ENCODE peak calls at places on chromosomes 11 and 22, in eight cellular contexts. One of them, this sample, is unnamed.
A peak's percentile ranks its signal among the peaks of the same experiment; 100 is the strongest.

GRCh38 chr22:44917372-44918165 is 92.2 kb downstream of the PHF21B start:
- DNase-seq in HCT116: no peak
- DNase-seq in stomach: no peak
- DNase-seq in IMR-90: no peak
- DNase-seq in uterus: no peak
- DNase-seq in gastrocnemius medialis: no peak
- DNase-seq in body of pancreas: no peak
- DNase-seq in adrenal gland: no peak
- DNase-seq in this sample: no peak

GRCh38 chr22:38824587-38824986 is 19.2 kb downstream of the NPTXR start:
- DNase-seq in HCT116: no peak
- DNase-seq in stomach: peak; percentile 44
- DNase-seq in IMR-90: peak; percentile 75
- DNase-seq in uterus: no peak
- DNase-seq in gastrocnemius medialis: no peak
- DNase-seq in body of pancreas: peak; percentile 52
- DNase-seq in adrenal gland: peak; percentile 67
- DNase-seq in this sample: no peak

GRCh38 chr11:132941024-132941646 is 591.2 kb downstream of the OPCML start:
- DNase-seq in HCT116: no peak
- DNase-seq in stomach: no peak
- DNase-seq in IMR-90: peak; percentile 43
- DNase-seq in uterus: no peak
- DNase-seq in gastrocnemius medialis: no peak
- DNase-seq in body of pancreas: no peak
- DNase-seq in adrenal gland: no peak
- DNase-seq in this sample: no peak

GRCh38 chr22:20652582-20652981 is 121.3 kb upstream of the SERPIND1 start:
- DNase-seq in HCT116: no peak
- DNase-seq in stomach: no peak
- DNase-seq in IMR-90: no peak
- DNase-seq in uterus: no peak
- DNase-seq in gastrocnemius medialis: no peak
- DNase-seq in body of pancreas: no peak
- DNase-seq in adrenal gland: no peak
- DNase-seq in this sample: no peak

GRCh38 chr22:42336527-42337227 is 66.2 kb upstream of the TCF20 start:
- DNase-seq in HCT116: no peak
- DNase-seq in stomach: no peak
- DNase-seq in IMR-90: no peak
- DNase-seq in uterus: no peak
- DNase-seq in gastrocnemius medialis: no peak
- DNase-seq in body of pancreas: no peak
- DNase-seq in adrenal gland: no peak
- DNase-seq in this sample: no peak

GRCh38 chr22:30694638-30695350 is at the start of gene OSBP2:
- DNase-seq in HCT116: no peak
- DNase-seq in stomach: peak; percentile 57
- DNase-seq in IMR-90: no peak
- DNase-seq in uterus: peak; percentile 23
- DNase-seq in gastrocnemius medialis: no peak
- DNase-seq in body of pancreas: peak; percentile 52
- DNase-seq in adrenal gland: peak; percentile 57
- DNase-seq in this sample: peak; percentile 24

GRCh38 chr22:32204211-32204855 is 540 bp downstream of the RFPL2 start:
- DNase-seq in HCT116: no peak
- DNase-seq in stomach: no peak
- DNase-seq in IMR-90: no peak
- DNase-seq in uterus: no peak
- DNase-seq in gastrocnemius medialis: no peak
- DNase-seq in body of pancreas: peak; percentile 47
- DNase-seq in adrenal gland: no peak
- DNase-seq in this sample: no peak

GRCh38 chr11:19659529-19659928 is 53.1 kb upstream of the NAV2 start:
- DNase-seq in HCT116: no peak
- DNase-seq in stomach: no peak
- DNase-seq in IMR-90: no peak
- DNase-seq in uterus: no peak
- DNase-seq in gastrocnemius medialis: no peak
- DNase-seq in body of pancreas: no peak
- DNase-seq in adrenal gland: no peak
- DNase-seq in this sample: no peak

GRCh38 chr11:58024601-58025091 is 965 bp downstream of the OR9Q1 start:
- DNase-seq in HCT116: no peak
- DNase-seq in stomach: peak; percentile 54
- DNase-seq in IMR-90: peak; percentile 60
- DNase-seq in uterus: peak; percentile 75
- DNase-seq in gastrocnemius medialis: peak; percentile 48
- DNase-seq in body of pancreas: peak; percentile 73
- DNase-seq in adrenal gland: peak; percentile 68
- DNase-seq in this sample: peak; percentile 79

GRCh38 chr11:126440792-126441514 is 85.5 kb downstream of the ST3GAL4 start:
- DNase-seq in HCT116: peak; percentile 43
- DNase-seq in stomach: peak; percentile 83
- DNase-seq in IMR-90: peak; percentile 59
- DNase-seq in uterus: peak; percentile 84
- DNase-seq in gastrocnemius medialis: peak; percentile 46
- DNase-seq in body of pancreas: peak; percentile 79
- DNase-seq in adrenal gland: peak; percentile 76
- DNase-seq in this sample: peak; percentile 59

GRCh38 chr22:23539135-23539838 is 40.8 kb downstream of the IGLL1 start:
- DNase-seq in HCT116: peak; percentile 81
- DNase-seq in stomach: peak; percentile 83
- DNase-seq in IMR-90: peak; percentile 69
- DNase-seq in uterus: peak; percentile 72
- DNase-seq in gastrocnemius medialis: peak; percentile 45
- DNase-seq in body of pancreas: peak; percentile 85
- DNase-seq in adrenal gland: peak; percentile 79
- DNase-seq in this sample: peak; percentile 88

GRCh38 chr11:36427876-36428275 is 82.2 kb downstream of the TRAF6 start:
- DNase-seq in HCT116: no peak
- DNase-seq in stomach: no peak
- DNase-seq in IMR-90: no peak
- DNase-seq in uterus: no peak
- DNase-seq in gastrocnemius medialis: no peak
- DNase-seq in body of pancreas: no peak
- DNase-seq in adrenal gland: no peak
- DNase-seq in this sample: no peak

GRCh38 chr22:43236401-43237166 is 49.6 kb upstream of the TTLL12 start:
- DNase-seq in HCT116: no peak
- DNase-seq in stomach: peak; percentile 66
- DNase-seq in IMR-90: no peak
- DNase-seq in uterus: no peak
- DNase-seq in gastrocnemius medialis: no peak
- DNase-seq in body of pancreas: peak; percentile 70
- DNase-seq in adrenal gland: peak; percentile 93
- DNase-seq in this sample: no peak

GRCh38 chr11:14179126-14179820 is 179.7 kb downstream of the RRAS2 start:
- DNase-seq in HCT116: no peak
- DNase-seq in stomach: no peak
- DNase-seq in IMR-90: peak; percentile 22
- DNase-seq in uterus: peak; percentile 18
- DNase-seq in gastrocnemius medialis: no peak
- DNase-seq in body of pancreas: no peak
- DNase-seq in adrenal gland: peak; percentile 13
- DNase-seq in this sample: no peak

GRCh38 chr22:19530751-19531150 is 6.5 kb upstream of the CLDN5 start:
- DNase-seq in HCT116: no peak
- DNase-seq in stomach: no peak
- DNase-seq in IMR-90: no peak
- DNase-seq in uterus: no peak
- DNase-seq in gastrocnemius medialis: no peak
- DNase-seq in body of pancreas: no peak
- DNase-seq in adrenal gland: no peak
- DNase-seq in this sample: no peak

GRCh38 chr11:34192481-34193401 is 87.3 kb downstream of the NAT10 start:
- DNase-seq in HCT116: peak; percentile 60
- DNase-seq in stomach: peak; percentile 45
- DNase-seq in IMR-90: peak; percentile 93
- DNase-seq in uterus: peak; percentile 85
- DNase-seq in gastrocnemius medialis: peak; percentile 37
- DNase-seq in body of pancreas: peak; percentile 60
- DNase-seq in adrenal gland: peak; percentile 85
- DNase-seq in this sample: peak; percentile 38

GRCh38 chr11:89182773-89183172 is 5.1 kb downstream of the TYR start:
- DNase-seq in HCT116: no peak
- DNase-seq in stomach: no peak
- DNase-seq in IMR-90: peak; percentile 53
- DNase-seq in uterus: no peak
- DNase-seq in gastrocnemius medialis: no peak
- DNase-seq in body of pancreas: no peak
- DNase-seq in adrenal gland: no peak
- DNase-seq in this sample: no peak

GRCh38 chr22:17984114-17984513 is 40.2 kb downstream of the MICAL3 start:
- DNase-seq in HCT116: no peak
- DNase-seq in stomach: no peak
- DNase-seq in IMR-90: no peak
- DNase-seq in uterus: no peak
- DNase-seq in gastrocnemius medialis: no peak
- DNase-seq in body of pancreas: no peak
- DNase-seq in adrenal gland: no peak
- DNase-seq in this sample: no peak

GRCh38 chr22:23537421-23537820 is 42.7 kb downstream of the IGLL1 start:
- DNase-seq in HCT116: no peak
- DNase-seq in stomach: no peak
- DNase-seq in IMR-90: no peak
- DNase-seq in uterus: no peak
- DNase-seq in gastrocnemius medialis: no peak
- DNase-seq in body of pancreas: no peak
- DNase-seq in adrenal gland: no peak
- DNase-seq in this sample: no peak

DNA sequence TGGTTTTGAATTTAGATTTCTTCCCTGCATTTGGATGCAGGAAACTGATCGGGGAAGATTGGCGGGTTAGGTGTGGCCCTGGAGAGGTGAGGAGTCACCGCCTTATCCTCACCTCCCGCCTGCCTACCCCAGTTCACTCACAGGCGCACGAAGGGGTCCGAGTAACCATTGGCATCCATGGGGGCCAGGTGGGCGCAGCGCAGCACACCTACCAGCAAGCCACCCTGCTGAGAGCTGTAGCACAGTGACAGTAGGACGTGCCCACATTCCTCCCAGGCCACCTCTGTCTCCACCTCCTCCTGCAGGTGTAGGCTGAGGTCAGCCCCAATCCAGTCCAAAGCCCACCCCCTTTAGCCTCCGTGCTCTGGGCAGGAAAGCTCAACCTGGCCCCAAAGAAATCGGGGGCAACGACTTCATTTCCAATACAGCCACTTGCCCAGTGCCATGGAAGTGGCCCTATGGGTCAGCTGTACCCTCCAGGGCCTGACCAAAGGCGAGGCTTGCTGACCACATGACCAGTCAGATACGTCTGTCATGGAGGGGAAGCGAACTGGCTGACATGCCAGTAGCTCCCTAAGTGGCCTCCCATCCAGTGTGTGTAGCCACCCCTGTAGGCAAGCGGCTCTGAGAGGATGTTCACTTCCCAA is 6.7 kb downstream of the NDUFV1 start:
- DNase-seq in HCT116: no peak
- DNase-seq in stomach: no peak
- DNase-seq in IMR-90: no peak
- DNase-seq in uterus: no peak
- DNase-seq in gastrocnemius medialis: no peak
- DNase-seq in body of pancreas: no peak
- DNase-seq in adrenal gland: no peak
- DNase-seq in this sample: no peak
- TF ChIP-seq POLR2A in HCT116: no peak
- TF ChIP-seq POLR2A in stomach: no peak
- TF ChIP-seq POLR2A in IMR-90: no peak
- TF ChIP-seq POLR2A in uterus: no peak
- TF ChIP-seq POLR2A in gastrocnemius medialis: no peak
- TF ChIP-seq POLR2A in body of pancreas: no peak
- TF ChIP-seq POLR2A in adrenal gland: no peak
- TF ChIP-seq POLR2A in this sample: no peak

GRCh38 chr11:56700242-56700918 is 1.5 kb downstream of the OR9G1 start:
- DNase-seq in HCT116: no peak
- DNase-seq in stomach: no peak
- DNase-seq in IMR-90: no peak
- DNase-seq in uterus: no peak
- DNase-seq in gastrocnemius medialis: no peak
- DNase-seq in body of pancreas: no peak
- DNase-seq in adrenal gland: no peak
- DNase-seq in this sample: no peak

GRCh38 chr11:56693428-56693827 is 5.5 kb upstream of the OR9G1 start:
- DNase-seq in HCT116: no peak
- DNase-seq in stomach: no peak
- DNase-seq in IMR-90: no peak
- DNase-seq in uterus: no peak
- DNase-seq in gastrocnemius medialis: no peak
- DNase-seq in body of pancreas: no peak
- DNase-seq in adrenal gland: no peak
- DNase-seq in this sample: no peak

GRCh38 chr11:56700919-56701485 is 2.1 kb downstream of the OR9G1 start:
- DNase-seq in HCT116: no peak
- DNase-seq in stomach: no peak
- DNase-seq in IMR-90: no peak
- DNase-seq in uterus: no peak
- DNase-seq in gastrocnemius medialis: no peak
- DNase-seq in body of pancreas: no peak
- DNase-seq in adrenal gland: no peak
- DNase-seq in this sample: no peak

DNA sequence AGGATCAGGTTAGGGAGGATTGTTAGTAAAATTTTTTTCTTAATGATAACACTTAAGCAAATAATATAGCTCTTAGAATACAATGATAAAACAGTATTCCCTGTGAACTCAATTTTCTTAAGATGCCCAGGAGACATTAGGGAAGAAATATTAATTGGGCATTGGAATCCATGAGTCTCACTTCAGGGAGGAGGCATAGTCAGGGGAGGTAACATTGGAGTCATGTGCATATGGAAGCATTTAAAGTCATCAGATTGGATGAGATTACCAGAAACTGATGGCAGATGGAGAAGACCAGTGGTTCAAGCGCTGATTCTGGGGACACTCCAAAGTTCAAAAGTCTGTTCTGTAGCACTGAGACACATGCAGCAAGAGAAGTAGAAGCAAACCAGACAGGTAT is at the start of gene OR9G1:
- DNase-seq in HCT116: no peak
- DNase-seq in stomach: no peak
- DNase-seq in IMR-90: no peak
- DNase-seq in uterus: no peak
- DNase-seq in gastrocnemius medialis: no peak
- DNase-seq in body of pancreas: no peak
- DNase-seq in adrenal gland: no peak
- DNase-seq in this sample: no peak
- H3K4me1 ChIP-seq in HCT116: no peaks in the 10 kb centered on the region
- H3K4me1 ChIP-seq in stomach: no peaks in the 10 kb centered on the region
- H3K4me1 ChIP-seq in IMR-90: no peaks in the 10 kb centered on the region
- H3K4me1 ChIP-seq in uterus: no peaks in the 10 kb centered on the region
- H3K4me1 ChIP-seq in gastrocnemius medialis: no peaks in the 10 kb centered on the region
- H3K4me1 ChIP-seq in body of pancreas: no peaks in the 10 kb centered on the region
- H3K4me1 ChIP-seq in adrenal gland: no peaks in the 10 kb centered on the region
- H3K4me1 ChIP-seq in this sample: no peaks in the 10 kb centered on the region

GRCh38 chr22:40044102-40044869 is 49.5 kb downstream of the FAM83F start:
- DNase-seq in HCT116: peak; percentile 98
- DNase-seq in stomach: peak; percentile 98
- DNase-seq in IMR-90: peak; percentile 99
- DNase-seq in uterus: peak; percentile 98
- DNase-seq in gastrocnemius medialis: peak; percentile 99
- DNase-seq in body of pancreas: peak; percentile 97
- DNase-seq in adrenal gland: peak; percentile 99
- DNase-seq in this sample: peak; percentile 99
- TF ChIP-seq POLR2A in HCT116: no peak
- TF ChIP-seq POLR2A in stomach: no peak
- TF ChIP-seq POLR2A in IMR-90: peak; percentile 90
- TF ChIP-seq POLR2A in uterus: peak; percentile 55
- TF ChIP-seq POLR2A in gastrocnemius medialis: peak; percentile 92
- TF ChIP-seq POLR2A in body of pancreas: peak; percentile 93
- TF ChIP-seq POLR2A in adrenal gland: peak; percentile 93
- TF ChIP-seq POLR2A in this sample: peak; percentile 51

GRCh38 chr11:107704432-107704831 is 7.4 kb downstream of the SLN start:
- DNase-seq in HCT116: no peak
- DNase-seq in stomach: no peak
- DNase-seq in IMR-90: peak; percentile 61
- DNase-seq in uterus: no peak
- DNase-seq in gastrocnemius medialis: no peak
- DNase-seq in body of pancreas: no peak
- DNase-seq in adrenal gland: no peak
- DNase-seq in this sample: no peak
- H3K4me1 ChIP-seq in HCT116: peaks cover 5% of the 10 kb centered on the region
- H3K4me1 ChIP-seq in stomach: no peaks in the 10 kb centered on the region
- H3K4me1 ChIP-seq in IMR-90: peaks cover 4% of the 10 kb centered on the region
- H3K4me1 ChIP-seq in uterus: no peaks in the 10 kb centered on the region
- H3K4me1 ChIP-seq in gastrocnemius medialis: peaks cover 55% of the 10 kb centered on the region
- H3K4me1 ChIP-seq in body of pancreas: no peaks in the 10 kb centered on the region
- H3K4me1 ChIP-seq in adrenal gland: no peaks in the 10 kb centered on the region
- H3K4me1 ChIP-seq in this sample: no peaks in the 10 kb centered on the region